ENCODE peak calls at places on chromosomes 1 and 21, in six cellular contexts. Z is fibroblast of pulmonary artery, I is GM12865, T is ascending aorta, X is stomach, C is Calu3. B is an unnamed sample.
A peak's percentile ranks its signal among the peaks of the same experiment; 100 is the strongest.

GRCh38 chr1:227766015-227766634 is 30.9 kb downstream of the SNAP47 start:
- DNase-seq in T (no peak), X (peak; percentile 60), I (no peak), Z (no peak), C (no peak), B (no peak)

GRCh38 chr1:219020386-219020785 is 153.3 kb upstream of the LYPLAL1 start:
- DNase-seq in C (no peak), I (no peak), Z (peak; percentile 16), T (no peak), X (no peak), B (no peak)

GRCh38 chr1:161824618-161825017 is 58.5 kb downstream of the ATF6 start:
- DNase-seq in I (no peak), Z (no peak), T (no peak), X (no peak), C (no peak), B (no peak)

GRCh38 chr1:47182681-47183235 is 7.1 kb downstream of the PDZK1IP1 start:
- DNase-seq in T (no peak), Z (no peak), I (no peak), C (no peak), X (no peak), B (no peak)

GRCh38 chr1:119784127-119784781 is 15.5 kb upstream of the HMGCS2 start:
- DNase-seq in Z (peak; percentile 76), T (peak; percentile 70), I (no peak), X (peak; percentile 69), C (peak; percentile 30), B (peak; percentile 58)

GRCh38 chr1:235160395-235160964 is 570 bp downstream of the RBM34 start:
- DNase-seq in Z (peak; percentile 69), X (no peak), C (no peak), I (peak; percentile 78), T (no peak), B (no peak)

GRCh38 chr1:26696645-26697440 is 1.0 kb downstream of the ARID1A start:
- DNase-seq in X (peak; percentile 40), I (peak; percentile 66), Z (no peak), T (peak; percentile 66), C (peak; percentile 35), B (no peak)

GRCh38 chr1:197049100-197049499 is 18.0 kb downstream of the F13B start:
- DNase-seq in I (no peak), X (no peak), Z (no peak), T (no peak), C (no peak), B (no peak)

GRCh38 chr1:91712981-91713841 is 172.7 kb downstream of the TGFBR3 start:
- DNase-seq in Z (peak; percentile 83), X (no peak), T (peak; percentile 67), C (no peak), I (peak; percentile 68), B (no peak)

GRCh38 chr1:20211511-20211931 is 25.2 kb upstream of the PLA2G2C start:
- DNase-seq in X (no peak), I (no peak), C (peak; percentile 46), T (no peak), Z (peak; percentile 29), B (no peak)

GRCh38 chr1:71559880-71560279 is 479.0 kb upstream of the ZRANB2 start:
- DNase-seq in T (no peak), X (no peak), C (no peak), Z (no peak), I (no peak), B (no peak)

GRCh38 chr1:220330265-220330664 is 58.0 kb upstream of the RAB3GAP2 start:
- DNase-seq in C (no peak), Z (peak; percentile 55), T (no peak), X (no peak), I (no peak), B (no peak)

GRCh38 chr1:25109527-25109926 is 122.8 kb downstream of the SYF2 start:
- DNase-seq in I (peak; percentile 78), T (no peak), C (no peak), Z (no peak), X (no peak), B (no peak)

GRCh38 chr1:213931804-213932203 is 56.0 kb upstream of the PROX1 start:
- DNase-seq in X (no peak), C (no peak), I (no peak), Z (no peak), T (no peak), B (no peak)
- TF ChIP-seq CTCF in X (no peak), C (no peak), I (no peak), Z (no peak), T (no peak), B (no peak)

GRCh38 chr1:50609508-50609907 is 186.3 kb upstream of the DMRTA2 start:
- DNase-seq in I (no peak), C (no peak), X (no peak), T (no peak), Z (no peak), B (no peak)

GRCh38 chr1:50599546-50599945 is 176.3 kb upstream of the DMRTA2 start:
- DNase-seq in X (no peak), T (no peak), I (no peak), Z (no peak), C (no peak), B (no peak)

GRCh38 chr1:50605186-50605875 is 182.1 kb upstream of the DMRTA2 start:
- DNase-seq in T (no peak), I (peak; percentile 39), C (peak; percentile 65), X (no peak), Z (peak; percentile 63), B (no peak)

GRCh38 chr1:50603274-50604271 is 180.3 kb upstream of the DMRTA2 start:
- DNase-seq in Z (peak; percentile 33), T (no peak), C (no peak), I (peak; percentile 42), X (no peak), B (no peak)

DNA sequence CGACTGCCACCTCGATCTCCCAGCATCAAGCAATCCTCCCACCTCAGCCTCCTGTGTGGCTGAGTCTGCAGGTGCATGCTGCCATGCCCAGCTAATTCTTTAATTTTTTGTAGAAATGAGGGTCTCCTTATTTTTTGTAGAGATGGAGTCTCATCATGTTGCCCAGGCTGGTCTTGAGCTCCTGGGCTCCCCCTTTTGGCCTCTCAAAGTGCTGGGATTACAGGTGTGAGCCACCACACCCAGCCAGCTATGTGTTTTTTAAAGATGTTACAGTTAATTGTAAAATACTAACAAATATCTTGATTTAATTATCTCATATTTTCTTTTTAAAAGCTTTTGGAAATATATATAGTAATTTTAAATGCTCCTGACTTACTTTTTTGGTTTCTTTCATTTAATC is 181.3 kb upstream of the DMRTA2 start:
- DNase-seq in Z (no peak), X (no peak), T (no peak), C (no peak), I (no peak), B (no peak)
- TF ChIP-seq CTCF in Z (peak; percentile 23), X (no peak), T (no peak), C (no peak), I (no peak), B (no peak)

DNA sequence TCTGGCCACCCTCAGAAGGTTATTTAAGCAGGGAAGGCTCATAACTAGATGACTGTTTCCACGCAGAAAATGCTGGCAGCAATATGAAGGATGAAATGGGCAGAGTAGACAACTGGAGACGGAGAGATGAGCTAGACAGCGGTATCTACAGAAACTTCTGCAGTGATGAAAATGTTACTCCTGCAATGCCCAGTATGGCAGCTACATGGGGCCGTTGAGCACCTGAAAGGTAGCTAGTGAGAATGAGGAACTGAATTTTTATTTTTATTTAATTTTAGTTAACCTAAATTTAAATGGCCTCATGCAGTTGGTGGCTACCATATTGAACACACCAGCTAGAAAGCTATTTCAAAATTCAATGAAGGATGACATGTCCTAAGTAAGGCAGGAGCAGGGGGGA is 27.3 kb downstream of the SIPA1L2 start:
- DNase-seq in T (no peak), Z (no peak), I (no peak), X (no peak), C (no peak), B (no peak)
- TF ChIP-seq CTCF in T (no peak), Z (peak; percentile 8), I (no peak), X (no peak), C (no peak), B (no peak)

GRCh38 chr1:81559662-81560350 is 240.9 kb upstream of the ADGRL2 start:
- DNase-seq in T (no peak), X (no peak), I (no peak), C (no peak), Z (peak; percentile 24), B (no peak)
- TF ChIP-seq CTCF in T (no peak), X (peak; percentile 30), I (no peak), C (no peak), Z (peak; percentile 36), B (no peak)

GRCh38 chr1:243440406-243440805 is 184.6 kb downstream of the SDCCAG8 start:
- DNase-seq in I (no peak), Z (no peak), C (no peak), X (no peak), T (no peak), B (no peak)
- TF ChIP-seq CTCF in I (no peak), Z (no peak), C (no peak), X (no peak), T (no peak), B (no peak)

DNA sequence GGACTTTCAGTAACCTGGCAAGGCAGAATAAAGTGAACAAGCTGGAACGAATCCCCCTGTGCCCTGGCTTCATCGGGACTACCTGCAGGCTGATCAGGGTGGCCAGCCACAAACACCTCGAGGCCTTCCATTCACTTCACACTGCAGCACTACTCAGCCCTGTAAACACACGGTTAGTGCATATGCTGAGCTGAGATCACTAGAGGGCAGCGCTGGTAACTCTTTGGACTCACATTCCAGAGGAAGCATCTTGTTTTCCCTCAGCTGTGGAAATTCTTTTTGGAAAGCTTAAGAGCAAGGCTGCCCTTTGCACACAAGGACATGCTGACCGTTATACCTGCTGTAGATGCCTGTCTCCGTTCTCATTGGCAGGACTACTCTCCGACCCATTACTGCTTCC is 32.1 kb downstream of the PCSK9 start:
- DNase-seq in T (no peak), Z (peak; percentile 76), C (peak; percentile 42), X (no peak), I (no peak), B (no peak)
- TF ChIP-seq CTCF in T (no peak), Z (peak; percentile 71), C (peak; percentile 20), X (no peak), I (peak; percentile 23), B (no peak)

DNA sequence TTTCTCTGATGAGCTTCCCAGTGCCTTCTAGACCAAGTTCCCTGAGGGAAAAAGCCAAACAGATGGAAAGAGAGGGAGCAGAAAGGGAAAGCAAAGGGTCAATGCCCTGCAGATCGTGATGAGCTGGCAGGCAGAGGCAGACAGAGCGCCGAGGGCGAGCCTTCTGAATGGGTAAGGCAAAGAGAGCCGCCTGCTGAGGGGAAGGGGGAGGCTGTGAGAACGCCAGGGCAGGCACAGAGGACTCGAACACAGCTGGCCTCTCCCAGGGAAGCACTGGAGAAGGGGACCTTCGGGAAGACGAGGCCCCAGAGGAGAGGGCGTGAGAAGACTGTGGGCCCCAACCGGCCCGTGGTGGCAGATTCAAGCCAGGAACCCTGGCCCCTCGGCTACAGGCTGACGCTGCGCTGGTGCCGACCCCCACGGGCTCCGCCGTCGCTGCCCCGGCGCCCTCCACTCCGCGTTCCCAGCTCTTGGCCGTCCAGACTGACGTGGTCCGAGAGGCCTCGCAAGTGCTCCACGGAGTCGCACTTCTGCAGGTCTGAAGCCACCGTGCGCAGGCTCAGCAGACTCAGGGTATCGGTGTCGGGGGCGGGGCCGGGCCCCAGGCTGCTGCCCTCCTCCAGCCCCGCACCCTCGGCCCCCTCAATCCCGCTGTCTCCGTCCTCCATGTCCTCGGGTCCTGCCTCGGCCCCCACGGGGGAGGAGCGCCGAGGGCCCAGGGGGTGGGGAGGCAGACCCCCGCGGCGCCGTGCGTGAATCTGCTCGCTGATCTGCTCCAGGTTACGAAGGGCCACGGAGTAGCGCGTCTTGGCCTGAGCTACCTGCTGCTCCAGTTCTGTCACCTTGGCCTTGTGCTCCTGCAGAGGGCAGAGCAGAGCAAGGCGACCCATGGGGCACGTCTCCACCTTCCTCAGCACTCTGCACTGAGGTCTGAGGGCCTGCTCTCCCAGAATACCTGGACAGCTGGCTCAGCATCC is 13.9 kb downstream of the SH3BP5L start:
- DNase-seq in C (no peak), X (no peak), I (no peak), Z (no peak), T (peak; percentile 61), B (no peak)
- TF ChIP-seq CTCF in C (no peak), X (no peak), I (no peak), Z (no peak), T (no peak), B (no peak)

GRCh38 chr21:15620892-15621291 is 108.9 kb upstream of the USP25 start:
- DNase-seq in X (no peak), Z (no peak), T (no peak), I (no peak), C (no peak), B (no peak)
- TF ChIP-seq CTCF in X (no peak), Z (no peak), T (no peak), I (no peak), C (no peak), B (no peak)